ENCODE peak calls at places on chromosomes 13 and 19, in six cellular contexts. O, D, G, B, M and U are unnamed samples.

GRCh38 chr13:92716749-92717148 is 509.9 kb upstream of the GPC6 start:
- DNase-seq in M (peak; percentile 63), O (no peak), D (no peak), G (no peak), B (no peak), U (no peak)

GRCh38 chr19:794989-795658 is 2.1 kb upstream of the PTBP1 start:
- DNase-seq in D (no peak), O (no peak), B (no peak), M (peak; percentile 52), G (no peak), U (no peak)

GRCh38 chr13:50587122-50587521 is 256.4 kb downstream of the DLEU7 start:
- DNase-seq in D (no peak), G (no peak), M (no peak), B (no peak), O (no peak), U (no peak)

GRCh38 chr19:41327499-41328156 is 17.7 kb downstream of the CCDC97 start:
- DNase-seq in M (no peak), B (no peak), D (peak; percentile 82), G (peak; percentile 79), O (no peak), U (peak; percentile 81)

GRCh38 chr19:53903055-53903680 is 5.9 kb upstream of the CACNG7 start:
- DNase-seq in O (no peak), M (peak; percentile 57), D (no peak), B (no peak), G (no peak), U (no peak)

GRCh38 chr13:51347099-51347498 is 7.6 kb downstream of the SERPINE3 start:
- DNase-seq in B (no peak), M (no peak), G (no peak), D (no peak), O (no peak), U (no peak)

GRCh38 chr19:43461303-43461702 is 4.1 kb downstream of the LYPD3 start:
- DNase-seq in G (no peak), D (no peak), B (no peak), O (no peak), M (no peak), U (no peak)

GRCh38 chr13:99614465-99614885 is 113.2 kb downstream of the TM9SF2 start:
- DNase-seq in G (no peak), O (no peak), M (peak; percentile 5), D (no peak), B (no peak), U (no peak)

GRCh38 chr13:106835477-106835876 is 267.5 kb upstream of the ARGLU1 start:
- DNase-seq in M (no peak), O (no peak), D (no peak), G (no peak), B (no peak), U (no peak)

GRCh38 chr13:33722216-33722900 is 95.6 kb upstream of the RFC3 start:
- DNase-seq in M (peak; percentile 51), O (no peak), B (no peak), D (no peak), G (no peak), U (peak; percentile 47)

GRCh38 chr19:38370299-38370698 is 4.1 kb upstream of the PSMD8 start:
- DNase-seq in O (no peak), B (no peak), M (no peak), G (no peak), D (no peak), U (no peak)

GRCh38 chr19:19361075-19361594 is 40.5 kb downstream of the MAU2 start:
- DNase-seq in M (peak; percentile 87), D (peak; percentile 77), B (peak; percentile 37), O (no peak), G (peak; percentile 68), U (peak; percentile 36)

GRCh38 chr19:18165794-18166544 is 7.6 kb upstream of the IFI30 start:
- DNase-seq in D (no peak), M (no peak), O (no peak), B (no peak), G (no peak), U (no peak)

GRCh38 chr13:100300213-100300612 is 211.3 kb downstream of the PCCA start:
- DNase-seq in O (no peak), B (no peak), G (no peak), M (no peak), D (no peak), U (no peak)

GRCh38 chr19:48348737-48349136 is 15.0 kb downstream of the TMEM143 start:
- DNase-seq in D (no peak), B (no peak), G (no peak), O (no peak), M (no peak), U (no peak)

GRCh38 chr19:30159636-30160035 is 212.5 kb upstream of the ZNF536 start:
- DNase-seq in O (no peak), D (no peak), B (no peak), M (no peak), G (no peak), U (no peak)

DNA sequence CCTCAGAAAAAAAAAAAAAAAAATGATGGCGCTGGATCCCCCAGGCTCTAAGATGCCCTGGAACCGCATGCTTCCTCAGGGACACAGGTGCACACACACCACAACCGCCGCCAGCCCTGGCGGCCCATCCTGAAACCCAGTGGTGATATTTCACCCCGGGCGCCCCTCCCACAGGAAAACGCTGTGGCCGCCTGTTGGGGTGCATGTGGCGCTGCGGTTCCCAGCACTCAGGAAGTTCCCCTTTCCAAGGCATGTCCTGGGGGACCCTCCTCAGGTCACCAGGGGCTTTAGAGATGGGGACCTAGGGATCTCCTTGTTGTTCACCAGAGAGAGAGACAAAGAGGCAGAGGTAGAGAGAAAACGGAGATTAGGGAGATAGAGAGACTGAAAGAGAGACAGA is 2.5 kb downstream of the ADGRE2 start:
- DNase-seq in D (no peak), O (no peak), B (no peak), G (peak; percentile 24), M (no peak), U (peak; percentile 54)
- H3K4me3 ChIP-seq in D (no peak overlapping the region), O (peak overlapping the region; percentile 18), B (peak overlapping the region; percentile 36), G (peak overlapping the region; percentile 32), M (no peak overlapping the region), U (peak overlapping the region; percentile 35)

DNA sequence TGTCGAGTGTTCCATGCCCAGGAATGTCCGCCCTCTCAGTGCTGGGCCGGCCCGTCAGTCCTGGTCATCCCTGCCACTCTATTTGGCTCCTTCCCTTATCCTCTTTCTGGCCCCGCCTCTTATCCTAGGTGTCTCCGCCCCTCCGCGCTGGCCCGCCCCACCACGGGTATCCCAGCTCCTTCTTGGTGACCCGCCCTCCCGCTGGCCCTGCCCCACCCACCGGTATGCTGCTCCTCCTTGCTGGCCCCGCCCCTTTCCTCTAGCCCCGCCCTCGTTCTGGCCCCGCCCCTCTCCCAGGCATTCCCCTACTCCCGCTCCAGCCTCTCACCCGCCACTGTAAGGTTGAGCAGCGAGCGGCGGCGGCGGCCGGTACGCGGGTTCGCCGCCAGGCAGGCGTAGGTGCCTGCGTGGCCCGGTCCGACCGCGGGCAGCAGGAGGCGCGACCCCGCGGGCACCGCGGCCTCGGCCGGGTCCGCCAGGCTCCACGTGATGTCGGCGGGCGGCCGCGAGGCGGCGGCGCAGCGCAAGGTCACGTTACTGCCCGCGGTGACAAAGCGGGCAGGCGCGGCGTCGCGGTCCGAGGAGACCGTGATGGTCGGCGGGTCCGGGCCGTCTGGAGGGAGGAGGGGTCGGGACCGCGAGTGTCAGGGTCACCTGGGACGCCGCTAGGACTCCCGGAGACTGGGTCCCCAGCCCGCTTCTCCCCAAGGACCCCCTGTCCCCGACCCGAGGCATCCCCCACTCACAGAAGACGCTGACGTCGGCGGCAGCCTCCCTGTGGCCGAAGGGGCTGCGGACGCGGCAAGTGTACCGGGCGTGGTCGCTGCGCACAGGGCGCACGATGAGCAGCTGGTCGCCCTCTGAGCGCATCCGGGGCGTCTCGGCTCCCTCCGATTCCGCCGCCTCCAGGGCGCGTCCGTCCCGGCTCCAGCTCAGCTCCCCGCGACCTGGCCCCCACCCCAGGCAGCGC is 2.0 kb downstream of the VSIG10L start:
- DNase-seq in D (peak; percentile 99), O (peak; percentile 98), G (peak; percentile 99), B (peak; percentile 78), M (peak; percentile 93), U (peak; percentile 93)
- TF ChIP-seq CTCF in D (no peak), O (peak; percentile 23), G (no peak), B (no peak), M (peak; percentile 1), U (peak; percentile 3)

GRCh38 chr19:3186377-3186688 is 603 bp downstream of the NCLN start:
- DNase-seq in O (no peak), D (no peak), B (no peak), G (no peak), M (no peak), U (no peak)
- H3K4me3 ChIP-seq in O (peak overlapping the region; percentile 98), D (peak overlapping the region; percentile 93), B (peak overlapping the region; percentile 72), G (peak overlapping the region; percentile 100), M (peak overlapping the region; percentile 86), U (peak overlapping the region; percentile 89)

GRCh38 chr13:86464193-86464592 is 665.0 kb upstream of the SLITRK6 start:
- DNase-seq in B (no peak), M (no peak), O (no peak), G (no peak), D (no peak), U (no peak)
- TF ChIP-seq CTCF in B (no peak), M (no peak), O (no peak), G (peak; percentile 2), D (no peak), U (no peak)

GRCh38 chr19:6076291-6076665 is 34.0 kb downstream of the RFX2 start:
- DNase-seq in G (no peak), D (no peak), M (no peak), B (no peak), O (no peak), U (no peak)
- H3K4me3 ChIP-seq in G (no peak overlapping the region), D (no peak overlapping the region), M (no peak overlapping the region), B (peak overlapping the region; percentile 7), O (peak overlapping the region; percentile 37), U (no peak overlapping the region)

GRCh38 chr13:52399708-52400107 is 6.3 kb downstream of the THSD1 start:
- DNase-seq in M (peak; percentile 53), O (no peak), B (no peak), G (no peak), D (no peak), U (no peak)
- TF ChIP-seq CTCF in M (peak; percentile 43), O (no peak), B (peak; percentile 7), G (peak; percentile 26), D (no peak), U (no peak)